ENCODE peak calls at places on chromosomes 7 and 10, in eight cellular contexts. D is B cell, N is neural progenitor cell, I is A673, G is kidney epithelial cell, P is Calu3, X is spleen, T is neural crest cell. K is an unnamed sample.

GRCh38 chr7:38630720-38631673 is at the start of gene AMPH:
- DNase-seq in D (no peak), N (peak), I (peak), G (no peak), P (no peak), X (peak), T (peak), K (peak)

GRCh38 chr10:132588301-132589013 is 50.9 kb downstream of the INPP5A start:
- DNase-seq in D (peak), N (no peak), I (no peak), G (no peak), P (no peak), X (peak), T (no peak), K (no peak)

GRCh38 chr7:137816696-137817320 is 30.0 kb downstream of the DGKI start:
- DNase-seq in D (no peak), N (peak), I (peak), G (no peak), P (no peak), X (no peak), T (no peak), K (no peak)

GRCh38 chr10:11246752-11247467 is 229.2 kb downstream of the CELF2 start:
- DNase-seq in D (no peak), N (no peak), I (no peak), G (no peak), P (no peak), X (peak), T (no peak), K (no peak)

GRCh38 chr10:116742367-116743265 is at the start of gene HSPA12A:
- DNase-seq in D (no peak), N (peak), I (peak), G (no peak), P (peak), X (peak), T (peak), K (peak)

GRCh38 chr7:141842904-141843303 is 1.6 kb upstream of the PRSS37 start:
- DNase-seq in D (no peak), N (no peak), I (no peak), G (no peak), P (no peak), X (no peak), T (no peak), K (no peak)

GRCh38 chr10:76984559-76985443 is 652.8 kb downstream of the KCNMA1 start:
- DNase-seq in D (peak), N (peak), I (peak), G (peak), P (peak), X (peak), T (peak), K (peak)

GRCh38 chr7:105388373-105389089 is at the start of gene SRPK2:
- DNase-seq in D (peak), N (peak), I (peak), G (no peak), P (peak), X (peak), T (peak), K (peak)

GRCh38 chr7:131621652-131622051 is 65.2 kb upstream of the PODXL start:
- DNase-seq in D (no peak), N (no peak), I (no peak), G (no peak), P (no peak), X (no peak), T (no peak), K (no peak)

GRCh38 chr7:2738110-2738509 is 50.1 kb downstream of the AMZ1 start:
- DNase-seq in D (no peak), N (no peak), I (no peak), G (no peak), P (no peak), X (peak), T (no peak), K (no peak)

GRCh38 chr10:79183468-79183865 is 114.7 kb downstream of the ZMIZ1 start:
- DNase-seq in D (no peak), N (no peak), I (no peak), G (no peak), P (no peak), X (no peak), T (no peak), K (no peak)

GRCh38 chr10:71494470-71494869 is 97.8 kb downstream of the CDH23 start:
- DNase-seq in D (no peak), N (no peak), I (no peak), G (no peak), P (no peak), X (no peak), T (no peak), K (no peak)

GRCh38 chr10:15719062-15719898 is 442 bp downstream of the ITGA8 start:
- DNase-seq in D (no peak), N (peak), I (peak), G (no peak), P (no peak), X (no peak), T (peak), K (peak)

GRCh38 chr10:78254013-78254412 is 220.3 kb downstream of the RPS24 start:
- DNase-seq in D (no peak), N (no peak), I (peak), G (no peak), P (no peak), X (no peak), T (no peak), K (peak)

GRCh38 chr10:52172581-52172980 is 141.5 kb upstream of the DKK1 start:
- DNase-seq in D (no peak), N (peak), I (peak), G (no peak), P (no peak), X (no peak), T (no peak), K (no peak)

GRCh38 chr7:151517601-151518104 is 2.0 kb downstream of the RHEB start:
- DNase-seq in D (no peak), N (no peak), I (no peak), G (no peak), P (no peak), X (no peak), T (no peak), K (no peak)

GRCh38 chr7:142063551-142064442 is 47.7 kb upstream of the MGAM2 start:
- DNase-seq in D (no peak), N (no peak), I (no peak), G (no peak), P (no peak), X (no peak), T (no peak), K (no peak)

GRCh38 chr7:105439174-105439893 is 50.6 kb upstream of the SRPK2 start:
- DNase-seq in D (no peak), N (no peak), I (peak), G (peak), P (peak), X (no peak), T (no peak), K (peak)

GRCh38 chr7:8751557-8752231 is 318.3 kb downstream of the NXPH1 start:
- DNase-seq in D (no peak), N (no peak), I (no peak), G (no peak), P (peak), X (no peak), T (no peak), K (no peak)

GRCh38 chr10:77925795-77926565 is 575 bp downstream of the DLG5 start:
- DNase-seq in D (no peak), N (peak), I (peak), G (no peak), P (peak), X (peak), T (peak), K (peak)

GRCh38 chr10:103276941-103277712 is at the start of gene INA:
- DNase-seq in D (no peak), N (peak), I (peak), G (peak), P (peak), X (no peak), T (peak), K (peak)

GRCh38 chr7:29619111-29619510 is 55.5 kb downstream of the PRR15 start:
- DNase-seq in D (no peak), N (no peak), I (no peak), G (no peak), P (no peak), X (no peak), T (no peak), K (no peak)

GRCh38 chr7:29619848-29620247 is 56.2 kb downstream of the PRR15 start:
- DNase-seq in D (no peak), N (no peak), I (no peak), G (no peak), P (no peak), X (no peak), T (no peak), K (no peak)

GRCh38 chr7:29620531-29620930 is 56.9 kb downstream of the PRR15 start:
- DNase-seq in D (no peak), N (no peak), I (no peak), G (no peak), P (no peak), X (no peak), T (no peak), K (no peak)

GRCh38 chr7:29623976-29624375 is 60.3 kb downstream of the PRR15 start:
- DNase-seq in D (no peak), N (no peak), I (peak), G (no peak), P (no peak), X (no peak), T (no peak), K (no peak)

DNA sequence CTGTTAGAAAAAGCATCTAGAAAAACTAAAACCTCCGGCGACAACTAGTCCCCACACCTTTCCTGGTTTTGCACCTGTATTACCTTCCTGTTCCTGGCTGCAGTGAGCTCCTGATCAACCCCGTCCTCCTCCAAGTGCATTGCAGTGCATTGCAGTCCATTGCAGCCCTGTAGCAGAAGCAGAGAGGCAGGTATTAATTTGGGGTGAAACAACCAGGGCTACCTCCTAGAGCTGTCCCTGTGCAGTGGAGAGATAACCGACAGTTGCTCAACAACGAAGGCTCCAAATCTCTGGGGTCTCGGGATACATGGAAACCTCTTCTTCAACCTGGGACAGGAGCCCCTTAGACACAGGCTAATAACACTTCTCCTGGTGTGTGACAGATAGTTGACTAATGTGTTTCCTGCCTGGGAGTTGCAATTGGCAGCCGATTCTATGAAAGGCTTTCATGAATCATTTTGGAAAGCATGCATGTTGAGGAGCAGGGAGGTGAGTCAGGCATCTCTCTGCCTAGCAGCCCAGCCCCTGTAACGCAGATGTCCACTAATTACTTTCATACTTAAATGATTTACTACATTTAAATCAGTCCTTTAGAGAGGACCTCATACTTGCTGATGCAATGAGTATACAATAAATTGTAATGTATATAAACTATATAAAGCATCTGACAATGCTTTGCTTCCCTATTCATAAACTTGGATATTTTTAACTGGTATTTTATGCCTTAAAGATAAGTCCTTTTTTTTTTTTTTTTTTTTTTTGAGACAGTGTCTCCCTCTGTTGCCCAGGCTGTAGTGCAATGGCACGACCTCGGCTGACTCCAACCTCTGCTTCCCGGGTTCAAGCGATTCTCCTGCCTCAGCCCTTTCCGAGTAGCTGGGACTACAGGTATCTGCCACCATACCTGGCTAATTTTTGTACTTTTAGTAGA is 59.0 kb downstream of the PRR15 start:
- DNase-seq in D (no peak), N (no peak), I (peak), G (peak), P (peak), X (no peak), T (no peak), K (peak)
- TF ChIP-seq CTCF in D (no peak), N (no peak), I (no peak), G (no peak), P (no peak), X (no peak), T (no peak), K (no peak)

DNA sequence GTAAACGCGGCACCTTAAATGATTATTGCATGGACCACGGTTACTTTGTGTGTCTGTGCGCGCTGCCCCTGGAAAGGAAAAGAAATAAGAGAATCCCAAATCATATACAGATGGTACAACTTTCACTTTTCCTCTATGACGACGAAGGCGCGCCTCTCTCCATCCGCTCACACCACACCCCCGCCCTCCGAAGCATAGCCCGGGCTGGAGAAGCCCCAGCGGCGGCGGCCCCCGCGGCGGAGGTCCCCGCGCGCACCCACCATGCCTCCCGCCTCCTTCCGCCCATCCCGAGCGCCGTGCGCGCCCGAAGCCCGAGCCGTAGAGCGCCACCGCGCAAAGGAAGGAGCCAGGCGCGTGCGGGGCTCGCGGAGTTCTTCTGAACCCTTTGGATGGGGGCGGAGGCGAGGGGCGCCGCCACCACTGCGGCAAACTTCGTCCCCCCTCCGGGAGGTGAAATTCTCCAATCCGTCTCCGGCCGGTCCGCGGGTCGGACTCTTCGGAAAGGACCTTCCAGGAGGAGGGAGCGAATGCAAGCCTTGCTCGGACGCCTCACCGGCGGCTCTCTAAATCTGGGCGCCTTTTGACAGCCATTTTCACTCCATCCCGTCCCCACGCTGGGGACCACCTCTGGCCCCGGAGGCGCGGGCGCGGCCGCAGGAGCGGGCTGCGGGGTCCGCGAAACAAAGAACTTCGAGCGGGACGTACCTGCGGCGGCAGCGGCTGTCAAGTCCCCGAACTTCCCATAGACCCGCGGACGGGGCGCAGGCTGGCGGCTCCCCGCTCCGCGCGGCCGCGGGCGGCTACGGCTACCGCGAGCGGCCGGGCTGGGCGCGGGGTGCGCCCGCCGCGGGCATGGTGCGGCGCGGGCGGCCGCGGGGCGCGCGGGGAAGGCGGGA is 495 bp downstream of the GLI3 start:
- DNase-seq in D (no peak), N (peak), I (peak), G (no peak), P (peak), X (no peak), T (peak), K (peak)
- TF ChIP-seq CTCF in D (no peak), N (no peak), I (no peak), G (no peak), P (no peak), X (no peak), T (no peak), K (no peak)

DNA sequence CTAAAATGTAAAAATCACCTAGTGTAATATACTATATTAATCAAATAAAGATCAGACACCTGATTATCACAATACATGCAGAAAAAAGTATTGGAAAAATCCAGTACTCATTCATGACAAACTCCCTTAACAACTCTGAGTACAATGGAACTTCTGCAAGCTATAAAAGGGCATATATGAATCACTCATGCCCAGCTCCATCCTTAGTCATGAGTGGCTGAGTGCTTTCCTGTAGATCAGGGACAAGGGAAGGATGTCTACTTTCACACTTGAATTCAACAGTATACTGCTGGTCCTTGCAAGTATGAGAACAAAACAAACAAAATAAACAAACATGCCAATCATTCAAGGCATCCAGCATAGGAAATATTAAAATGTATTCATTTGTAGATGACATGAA is 116.5 kb downstream of the ADARB2 start:
- DNase-seq in D (no peak), N (no peak), I (no peak), G (no peak), P (no peak), X (no peak), T (no peak), K (no peak)
- TF ChIP-seq CTCF in D (no peak), N (no peak), I (no peak), G (no peak), P (no peak), X (no peak), T (no peak), K (no peak)

GRCh38 chr7:144738708-144739314 is 97.0 kb downstream of the TPK1 start:
- DNase-seq in D (no peak), N (peak), I (peak), G (no peak), P (peak), X (no peak), T (no peak), K (peak)
- TF ChIP-seq CTCF in D (peak), N (peak), I (peak), G (peak), P (peak), X (peak), T (peak), K (peak)

GRCh38 chr10:70053896-70054641 is 1.4 kb downstream of the MACROH2A2 start:
- DNase-seq in D (no peak), N (peak), I (peak), G (no peak), P (peak), X (no peak), T (peak), K (no peak)
- TF ChIP-seq CTCF in D (no peak), N (peak), I (peak), G (peak), P (peak), X (no peak), T (peak), K (peak)

GRCh38 chr10:48523820-48524758 is 80.8 kb downstream of the ARHGAP22 start:
- DNase-seq in D (no peak), N (peak), I (peak), G (no peak), P (peak), X (peak), T (peak), K (peak)
- TF ChIP-seq CTCF in D (no peak), N (peak), I (peak), G (peak), P (peak), X (no peak), T (peak), K (peak)

GRCh38 chr7:5143935-5144903 is 45.8 kb upstream of the WIPI2 start:
- DNase-seq in D (peak), N (no peak), I (peak), G (no peak), P (peak), X (peak), T (no peak), K (no peak)

GRCh38 chr7:5143106-5143505 is 46.9 kb upstream of the WIPI2 start:
- DNase-seq in D (no peak), N (no peak), I (no peak), G (no peak), P (no peak), X (no peak), T (no peak), K (no peak)

DNA sequence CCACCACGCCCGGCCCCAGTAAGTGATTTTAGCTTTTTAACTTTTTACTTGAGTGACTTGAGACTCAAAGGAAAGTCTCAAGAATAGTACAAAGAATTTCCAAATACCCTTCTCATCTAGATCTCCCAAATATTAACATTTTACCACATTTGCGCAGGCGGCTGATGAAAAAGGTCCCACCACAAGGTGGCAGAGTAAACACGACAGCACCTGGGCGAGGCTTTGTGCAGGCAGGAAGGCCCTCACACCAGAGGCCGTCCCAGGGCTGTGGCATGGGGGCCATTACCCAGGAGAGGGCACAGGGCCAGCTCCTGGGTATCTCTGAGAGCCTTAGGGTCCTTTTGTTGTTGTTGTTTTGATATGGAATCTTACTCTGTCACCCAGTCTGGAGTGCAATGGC is 50.0 kb upstream of the WIPI2 start:
- DNase-seq in D (peak), N (peak), I (peak), G (no peak), P (peak), X (no peak), T (peak), K (no peak)
- TF ChIP-seq CTCF in D (no peak), N (peak), I (peak), G (peak), P (peak), X (peak), T (peak), K (peak)

GRCh38 chr7:114937422-114937821 is 15.5 kb downstream of the MDFIC start:
- DNase-seq in D (no peak), N (no peak), I (no peak), G (no peak), P (no peak), X (no peak), T (no peak), K (no peak)

GRCh38 chr7:114941692-114942091 is 19.8 kb downstream of the MDFIC start:
- DNase-seq in D (no peak), N (no peak), I (no peak), G (no peak), P (no peak), X (no peak), T (no peak), K (no peak)

GRCh38 chr7:114938785-114939184 is 16.9 kb downstream of the MDFIC start:
- DNase-seq in D (no peak), N (no peak), I (no peak), G (no peak), P (no peak), X (no peak), T (no peak), K (no peak)

GRCh38 chr7:114942443-114943175 is 20.7 kb downstream of the MDFIC start:
- DNase-seq in D (no peak), N (no peak), I (no peak), G (no peak), P (no peak), X (no peak), T (no peak), K (no peak)

GRCh38 chr7:114939484-114940097 is 17.7 kb downstream of the MDFIC start:
- DNase-seq in D (no peak), N (no peak), I (no peak), G (no peak), P (no peak), X (no peak), T (no peak), K (no peak)
- TF ChIP-seq CTCF in D (peak), N (peak), I (no peak), G (no peak), P (no peak), X (no peak), T (no peak), K (peak)

K was measured in astrocyte of the spinal cord.